ENCODE peak calls at places on chromosomes 3 and 15, in ten cellular contexts. O is MM.1S, Q is cortex of kidney, B is Karpas-422, P is NCI-H446 treated with DMSO at 0.1 percent for 48 hours, L is HEK293T, X is EL, I is HFFc6, A is NCI-H1105, S is hepatocyte. N is an unnamed sample.

GRCh38 chr3:5022966-5023776 is 43.9 kb downstream of the BHLHE40 start:
- DNase-seq in O (no peak), Q (no peak), B (no peak), P (peak; percentile 83), L (no peak), X (peak; percentile 99), I (peak; percentile 96), A (no peak), S (peak; percentile 87), N (peak; percentile 99)

GRCh38 chr15:52557242-52557641 is 11.6 kb downstream of the ARPP19 start:
- DNase-seq in O (no peak), Q (no peak), B (no peak), P (no peak), L (no peak), X (no peak), I (peak; percentile 15), A (no peak), S (no peak), N (no peak)

GRCh38 chr3:149448331-149448831 is 26.1 kb upstream of the TM4SF4 start:
- DNase-seq in O (no peak), Q (no peak), B (no peak), P (no peak), L (no peak), X (peak; percentile 90), I (peak; percentile 77), A (no peak), S (no peak), N (peak; percentile 87)

GRCh38 chr15:89115547-89115946 is 27.3 kb downstream of the ABHD2 start:
- DNase-seq in O (peak; percentile 98), Q (no peak), B (no peak), P (no peak), L (no peak), X (no peak), I (no peak), A (peak; percentile 76), S (peak; percentile 71), N (no peak)

GRCh38 chr3:66390013-66390412 is 110.8 kb downstream of the LRIG1 start:
- DNase-seq in O (peak; percentile 23), Q (no peak), B (peak; percentile 83), P (no peak), L (no peak), X (no peak), I (no peak), A (no peak), S (no peak), N (no peak)

GRCh38 chr15:72197460-72198409 is at the start of gene GRAMD2A:
- DNase-seq in O (no peak), Q (no peak), B (no peak), P (no peak), L (no peak), X (peak; percentile 58), I (no peak), A (peak; percentile 35), S (peak; percentile 59), N (peak; percentile 40)

GRCh38 chr3:185658504-185658912 is 72.4 kb downstream of the SENP2 start:
- DNase-seq in O (no peak), Q (no peak), B (no peak), P (no peak), L (no peak), X (peak; percentile 99), I (peak; percentile 99), A (no peak), S (peak; percentile 72), N (peak; percentile 99)

GRCh38 chr15:70252056-70252935 is 154.6 kb upstream of the TLE3 start:
- DNase-seq in O (no peak), Q (no peak), B (no peak), P (no peak), L (no peak), X (no peak), I (no peak), A (peak; percentile 96), S (no peak), N (no peak)

GRCh38 chr3:5634411-5634810 is 446.9 kb downstream of the EDEM1 start:
- DNase-seq in O (no peak), Q (no peak), B (no peak), P (no peak), L (no peak), X (no peak), I (no peak), A (no peak), S (no peak), N (no peak)